ENCODE peak calls at places on chromosomes 6 and 20, in five cellular contexts. O, S, A, I and E are unnamed samples.
A peak's percentile ranks its signal among the peaks of the same experiment; 100 is the strongest.

GRCh38 chr20:41336711-41337492 is 3.7 kb upstream of the LPIN3 start:
- DNase-seq in O (no peak), S (no peak), A (no peak), I (no peak), E (no peak)

GRCh38 chr6:165098165-165098564 is 211.2 kb downstream of the C6orf118 start:
- DNase-seq in O (no peak), S (no peak), A (no peak), I (no peak), E (no peak)

GRCh38 chr6:19719691-19720127 is 117.5 kb upstream of the ID4 start:
- DNase-seq in O (no peak), S (peak; percentile 1), A (no peak), I (no peak), E (no peak)

GRCh38 chr6:25449774-25450173 is 170.6 kb downstream of the CARMIL1 start:
- DNase-seq in O (no peak), S (no peak), A (no peak), I (no peak), E (no peak)

GRCh38 chr6:109772961-109773431 is 81.9 kb downstream of the FIG4 start:
- DNase-seq in O (no peak), S (no peak), A (no peak), I (peak; percentile 28), E (no peak)

GRCh38 chr6:129183681-129184216 is 300.8 kb downstream of the LAMA2 start:
- DNase-seq in O (no peak), S (no peak), A (no peak), I (no peak), E (no peak)

GRCh38 chr6:44661221-44661609 is 273.7 kb downstream of the CDC5L start:
- DNase-seq in O (no peak), S (peak; percentile 50), A (no peak), I (no peak), E (no peak)

GRCh38 chr6:38715016-38715809 is at the start of gene DNAH8:
- DNase-seq in O (no peak), S (no peak), A (no peak), I (peak; percentile 6), E (no peak)

GRCh38 chr20:36214684-36215256 is 21.5 kb upstream of the AAR2 start:
- DNase-seq in O (no peak), S (no peak), A (no peak), I (peak; percentile 23), E (no peak)

GRCh38 chr6:106215608-106216007 is 110.0 kb downstream of the ATG5 start:
- DNase-seq in O (no peak), S (no peak), A (no peak), I (no peak), E (no peak)

GRCh38 chr6:73854998-73855718 is 159.2 kb downstream of the CD109 start:
- DNase-seq in O (no peak), S (peak; percentile 53), A (no peak), I (peak; percentile 49), E (no peak)

GRCh38 chr20:13485576-13485975 is 153.2 kb downstream of the TASP1 start:
- DNase-seq in O (no peak), S (no peak), A (no peak), I (no peak), E (no peak)

GRCh38 chr20:14142964-14143627 is 147.8 kb downstream of the MACROD2 start:
- DNase-seq in O (no peak), S (no peak), A (no peak), I (no peak), E (no peak)

GRCh38 chr6:28606424-28607391 is 81.0 kb downstream of the GPX5 start:
- DNase-seq in O (no peak), S (peak; percentile 61), A (no peak), I (peak; percentile 82), E (no peak)

GRCh38 chr6:170365581-170365980 is 59.0 kb downstream of the FAM120B start:
- DNase-seq in O (no peak), S (no peak), A (no peak), I (no peak), E (no peak)

GRCh38 chr6:156839591-156840001 is 62.4 kb downstream of the ARID1B start:
- DNase-seq in O (no peak), S (no peak), A (no peak), I (no peak), E (no peak)

GRCh38 chr6:97665410-97665809 is 382.4 kb upstream of the MMS22L start:
- DNase-seq in O (no peak), S (no peak), A (no peak), I (no peak), E (no peak)

GRCh38 chr20:60223174-60223573 is 265.0 kb downstream of the CDH26 start:
- DNase-seq in O (no peak), S (no peak), A (no peak), I (no peak), E (peak; percentile 62)

GRCh38 chr6:119119989-119120388 is 41.5 kb upstream of the FAM184A start:
- DNase-seq in O (no peak), S (no peak), A (no peak), I (no peak), E (no peak)

GRCh38 chr20:41482647-41483552 is 116.3 kb upstream of the EMILIN3 start:
- DNase-seq in O (no peak), S (peak; percentile 43), A (no peak), I (no peak), E (no peak)

GRCh38 chr20:47680804-47681529 is 104.3 kb downstream of the SULF2 start:
- DNase-seq in O (no peak), S (no peak), A (no peak), I (no peak), E (no peak)